ENCODE peak calls at places on chromosomes 6 and 20, in six cellular contexts. W is suprapubic skin, M is HL-60, D is SK-N-MC, Z is stomach, G is SK-N-SH. Q is an unnamed sample.
A peak's percentile ranks its signal among the peaks of the same experiment; 100 is the strongest.

GRCh38 chr6:111661541-111662041 is 55.9 kb upstream of the TRAF3IP2 start:
- DNase-seq in M (no peak), Z (peak; percentile 60), W (no peak), D (no peak), G (no peak), Q (no peak)

GRCh38 chr20:4513720-4514119 is 208.0 kb upstream of the PRND start:
- DNase-seq in W (no peak), G (no peak), M (no peak), Z (no peak), D (no peak), Q (no peak)

GRCh38 chr20:50321797-50322480 is 131.3 kb downstream of the CEBPB start:
- DNase-seq in W (no peak), Z (no peak), M (no peak), G (peak; percentile 12), D (no peak), Q (peak; percentile 62)

GRCh38 chr6:37137201-37137880 is 32.6 kb upstream of the PIM1 start:
- DNase-seq in Z (no peak), W (no peak), D (peak; percentile 63), G (peak; percentile 58), M (no peak), Q (no peak)

GRCh38 chr20:62606551-62607201 is 35.6 kb upstream of the SLCO4A1 start:
- DNase-seq in Z (peak; percentile 69), G (no peak), M (peak; percentile 43), W (no peak), D (no peak), Q (no peak)

GRCh38 chr6:4603291-4603690 is 172.9 kb upstream of the CDYL start:
- DNase-seq in G (no peak), Z (peak; percentile 36), W (no peak), M (peak; percentile 61), D (no peak), Q (no peak)

GRCh38 chr6:133612459-133612858 is 276.5 kb upstream of the TCF21 start:
- DNase-seq in Z (no peak), D (no peak), W (no peak), G (no peak), M (no peak), Q (no peak)

GRCh38 chr6:29479560-29479959 is 8.2 kb downstream of the MAS1L start:
- DNase-seq in W (no peak), M (no peak), D (no peak), G (no peak), Z (no peak), Q (no peak)

GRCh38 chr6:34964564-34964963 is 75.5 kb downstream of the ANKS1A start:
- DNase-seq in M (no peak), D (no peak), Z (no peak), G (no peak), W (no peak), Q (no peak)

GRCh38 chr20:49717693-49718092 is 4.0 kb upstream of the B4GALT5 start:
- DNase-seq in M (no peak), Z (no peak), G (no peak), W (no peak), D (no peak), Q (no peak)

GRCh38 chr6:169786349-169786748 is 34.9 kb downstream of the ERMARD start:
- DNase-seq in M (no peak), W (no peak), Z (no peak), D (no peak), G (no peak), Q (no peak)

GRCh38 chr6:4910060-4910746 is 93.6 kb downstream of the RPP40 start:
- DNase-seq in D (no peak), M (no peak), G (no peak), W (no peak), Z (peak; percentile 69), Q (no peak)

GRCh38 chr6:26534681-26535465 is 3.3 kb upstream of the HMGN4 start:
- DNase-seq in W (no peak), G (no peak), Z (no peak), M (no peak), D (no peak), Q (no peak)

GRCh38 chr20:17227199-17227535 is 327 bp downstream of the PCSK2 start:
- DNase-seq in M (no peak), G (peak; percentile 28), D (no peak), W (no peak), Z (no peak), Q (no peak)

GRCh38 chr6:29763491-29764289 is 40.5 kb downstream of the HLA-F start:
- DNase-seq in G (no peak), Z (no peak), M (no peak), W (no peak), D (no peak), Q (no peak)

GRCh38 chr6:56529594-56530191 is 113.0 kb downstream of the DST start:
- DNase-seq in Z (no peak), D (no peak), M (no peak), W (no peak), G (no peak), Q (no peak)

GRCh38 chr6:145031962-145032361 is 703.4 kb downstream of the EPM2A start:
- DNase-seq in G (no peak), Z (no peak), W (no peak), D (no peak), M (no peak), Q (no peak)

GRCh38 chr6:148455674-148456559 is 113.3 kb downstream of the SASH1 start:
- DNase-seq in G (no peak), M (no peak), W (no peak), Z (no peak), D (no peak), Q (no peak)

GRCh38 chr6:31836036-31836675 is 8.6 kb downstream of the HSPA1B start:
- DNase-seq in G (no peak), D (no peak), Z (no peak), M (no peak), W (no peak), Q (peak; percentile 56)

GRCh38 chr20:54479138-54479906 is 3.9 kb downstream of the DOK5 start:
- DNase-seq in G (peak; percentile 8), Z (no peak), M (no peak), W (no peak), D (no peak), Q (no peak)

GRCh38 chr6:163956571-163957407 is 542.3 kb downstream of the QKI start:
- DNase-seq in W (peak; percentile 88), D (no peak), G (peak; percentile 80), M (peak; percentile 79), Z (peak; percentile 78), Q (peak; percentile 84)

GRCh38 chr6:149384464-149384863 is 15.6 kb upstream of the SUMO4 start:
- DNase-seq in D (no peak), M (no peak), W (no peak), Z (no peak), G (no peak), Q (no peak)

GRCh38 chr6:136539967-136540366 is 10.3 kb downstream of the MAP7 start:
- DNase-seq in G (no peak), D (no peak), W (no peak), Z (no peak), M (no peak), Q (no peak)

GRCh38 chr20:50625986-50626677 is 65.2 kb downstream of the RIPOR3 start:
- DNase-seq in G (peak; percentile 64), M (peak; percentile 62), W (no peak), Z (peak; percentile 51), D (no peak), Q (no peak)

GRCh38 chr6:28489366-28490190 is 26.0 kb downstream of the GPX6 start:
- DNase-seq in D (peak; percentile 48), W (no peak), M (peak; percentile 36), Z (peak; percentile 28), G (peak; percentile 64), Q (no peak)

GRCh38 chr6:161439093-161439492 is 165.2 kb upstream of the AGPAT4 start:
- DNase-seq in Z (no peak), W (no peak), D (no peak), G (no peak), M (no peak), Q (no peak)

GRCh38 chr6:158328952-158329351 is 16.7 kb downstream of the TULP4 start:
- DNase-seq in G (no peak), D (no peak), Z (no peak), W (no peak), M (no peak), Q (no peak)

GRCh38 chr20:33883164-33883563 is 72.0 kb downstream of the CHMP4B start:
- DNase-seq in D (no peak), G (no peak), W (no peak), M (no peak), Z (no peak), Q (no peak)

GRCh38 chr6:96898241-96898851 is 655 bp upstream of the NDUFAF4 start:
- DNase-seq in G (peak; percentile 3), M (no peak), D (no peak), Z (no peak), W (no peak), Q (no peak)

GRCh38 chr6:12137480-12137879 is 125.4 kb downstream of the HIVEP1 start:
- DNase-seq in D (peak; percentile 39), Z (peak; percentile 52), G (no peak), W (no peak), M (peak; percentile 16), Q (no peak)
- TF ChIP-seq POLR2AphosphoS5 in D (no peak), Z (no peak), G (no peak), W (no peak), M (no peak), Q (no peak)

DNA sequence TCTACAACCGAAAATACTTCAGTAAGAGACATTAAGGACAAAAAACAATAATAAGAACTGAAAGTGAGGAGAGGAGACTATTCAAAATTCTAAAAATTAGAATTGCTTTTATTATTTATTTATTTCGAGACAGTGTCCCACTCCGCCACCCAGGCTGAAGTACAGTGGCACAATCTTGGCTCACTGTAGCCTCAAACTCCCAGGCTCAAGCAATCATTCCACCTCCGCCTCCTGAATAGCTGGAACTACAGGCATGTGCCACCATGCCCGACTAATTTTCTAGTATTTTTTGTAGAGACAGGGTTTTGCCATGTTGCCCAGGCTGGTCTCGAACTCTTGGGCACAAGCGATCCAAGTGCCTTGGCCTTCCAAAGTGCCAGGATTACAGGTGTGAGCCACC is 123.1 kb downstream of the RNGTT start:
- DNase-seq in Z (no peak), W (no peak), D (no peak), G (no peak), M (no peak), Q (no peak)
- H3K27ac ChIP-seq in Z (no peak overlapping the region), W (no peak overlapping the region), D (no peak overlapping the region), G (no peak overlapping the region), M (no peak overlapping the region), Q (no peak overlapping the region)

GRCh38 chr6:20156824-20157223 is 55.4 kb downstream of the MBOAT1 start:
- DNase-seq in Z (no peak), D (no peak), M (no peak), W (no peak), G (no peak), Q (no peak)

GRCh38 chr6:20158691-20159090 is 53.6 kb downstream of the MBOAT1 start:
- DNase-seq in G (no peak), W (no peak), M (no peak), Z (no peak), D (no peak), Q (no peak)

GRCh38 chr6:20153194-20153593 is 59.1 kb downstream of the MBOAT1 start:
- DNase-seq in W (no peak), D (no peak), Z (no peak), M (no peak), G (no peak), Q (no peak)

GRCh38 chr6:20159098-20159497 is 53.2 kb downstream of the MBOAT1 start:
- DNase-seq in G (no peak), Z (no peak), M (no peak), W (no peak), D (no peak), Q (no peak)

GRCh38 chr6:20154778-20155177 is 57.5 kb downstream of the MBOAT1 start:
- DNase-seq in G (no peak), D (no peak), W (no peak), Z (no peak), M (no peak), Q (no peak)
- TF ChIP-seq POLR2AphosphoS5 in G (no peak), D (no peak), W (no peak), Z (no peak), M (no peak), Q (no peak)

GRCh38 chr20:22779878-22780277 is 195.5 kb upstream of the FOXA2 start:
- DNase-seq in D (no peak), Z (no peak), M (no peak), G (no peak), W (no peak), Q (no peak)
- H3K27ac ChIP-seq in D (no peak overlapping the region), Z (no peak overlapping the region), M (no peak overlapping the region), G (no peak overlapping the region), W (no peak overlapping the region), Q (no peak overlapping the region)

Q was measured in spleen.